ENCODE peak calls at places on chromosomes 6 and 20, in ten cellular contexts. I is tibial artery; K is heart right ventricle; Y is foreskin fibroblast; O is CD8-positive, alpha-beta T cell; N is omental fat pad; T is neural crest cell; W is epithelial cell of esophagus; E is astrocyte of the cerebellum; B is cardiac fibroblast. M is an unnamed sample.

GRCh38 chr20:14445310-14445709 is 107.9 kb upstream of the FLRT3 start:
- DNase-seq in O (no peak), N (no peak), B (peak), E (no peak), W (peak), K (no peak), T (no peak), Y (peak), I (no peak), M (no peak)

GRCh38 chr6:170124836-170125235 is 166.0 kb downstream of the DLL1 start:
- DNase-seq in W (peak), I (peak), Y (no peak), N (peak), O (no peak), T (no peak), B (no peak), K (no peak), E (no peak), M (no peak)

GRCh38 chr20:35165221-35166185 is 6.4 kb upstream of the PROCR start:
- DNase-seq in N (no peak), W (no peak), K (no peak), E (no peak), O (no peak), I (no peak), Y (no peak), B (no peak), T (no peak), M (no peak)

GRCh38 chr20:58577871-58578615 is 62.8 kb upstream of the APCDD1L start:
- DNase-seq in T (no peak), K (no peak), E (no peak), O (no peak), Y (no peak), W (no peak), N (no peak), I (peak), B (peak), M (no peak)

GRCh38 chr6:150325093-150325772 is 43.6 kb upstream of the IYD start:
- DNase-seq in W (peak), T (no peak), N (no peak), K (no peak), B (peak), Y (no peak), I (no peak), O (no peak), E (no peak), M (no peak)

GRCh38 chr6:112337209-112337638 is 9.9 kb upstream of the RFPL4B start:
- DNase-seq in N (no peak), T (peak), B (peak), Y (peak), O (no peak), I (peak), W (peak), K (peak), E (peak), M (no peak)

GRCh38 chr6:2563635-2564034 is 187.1 kb downstream of the MYLK4 start:
- DNase-seq in Y (peak), T (no peak), K (no peak), E (no peak), O (no peak), N (no peak), B (peak), W (no peak), I (no peak), M (no peak)

GRCh38 chr6:33807606-33808005 is 3.8 kb upstream of the MLN start:
- DNase-seq in O (no peak), N (no peak), I (no peak), B (no peak), T (no peak), W (no peak), K (no peak), Y (no peak), E (no peak), M (no peak)

GRCh38 chr20:263701-264100 is 6.2 kb downstream of the DEFB132 start:
- DNase-seq in I (no peak), B (no peak), O (no peak), N (no peak), E (no peak), W (no peak), Y (no peak), K (no peak), T (no peak), M (no peak)

GRCh38 chr6:33923857-33924514 is 120.2 kb upstream of the MLN start:
- DNase-seq in I (no peak), N (no peak), T (no peak), B (no peak), O (peak), Y (no peak), E (no peak), W (no peak), K (no peak), M (no peak)

GRCh38 chr6:90425161-90425641 is 128.6 kb upstream of the BACH2 start:
- DNase-seq in O (no peak), E (no peak), W (no peak), B (no peak), K (no peak), I (no peak), N (no peak), Y (no peak), T (no peak), M (peak)

GRCh38 chr20:37989601-37990001 is 43.7 kb downstream of the TTI1 start:
- DNase-seq in N (no peak), K (peak), T (no peak), Y (no peak), B (no peak), W (peak), O (no peak), I (no peak), E (no peak), M (no peak)

GRCh38 chr6:453152-453551 is 61.6 kb downstream of the IRF4 start:
- DNase-seq in W (no peak), I (no peak), K (peak), T (no peak), E (no peak), O (no peak), N (no peak), Y (peak), B (peak), M (no peak)

GRCh38 chr6:127073222-127073621 is 45.2 kb upstream of the RSPO3 start:
- DNase-seq in O (no peak), B (no peak), I (no peak), W (no peak), T (no peak), E (no peak), Y (no peak), N (no peak), K (no peak), M (no peak)

DNA sequence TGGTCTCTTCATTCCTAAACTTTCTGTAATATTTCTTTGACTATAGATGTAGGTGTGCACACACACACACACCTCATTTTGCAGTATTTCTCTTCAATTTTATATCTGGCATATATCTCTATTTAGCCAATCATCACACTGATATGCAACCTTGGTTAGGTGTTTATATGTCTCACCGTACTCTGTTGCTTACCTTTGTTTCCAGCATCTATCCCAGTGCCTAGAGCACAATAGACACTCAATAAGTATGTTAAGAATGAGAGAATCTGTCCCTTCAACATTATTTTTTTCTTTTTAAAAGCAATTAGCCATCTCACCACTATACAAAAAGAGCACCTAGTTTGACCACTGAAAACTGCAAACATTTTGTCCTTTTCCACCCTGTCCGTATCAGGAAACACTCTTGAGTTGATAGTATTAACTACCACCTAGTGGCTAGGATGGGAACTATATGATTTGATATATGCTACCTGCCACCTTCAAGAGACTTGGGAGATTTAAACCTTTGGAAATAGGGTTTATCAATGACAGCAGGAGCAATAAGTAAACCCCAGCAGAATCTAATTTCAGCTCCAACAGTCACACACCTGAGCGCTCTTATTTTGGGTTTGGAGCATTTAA is 48.7 kb upstream of the RSPO3 start:
- DNase-seq in B (peak), T (no peak), K (no peak), I (no peak), E (peak), W (peak), O (no peak), Y (peak), N (no peak), M (no peak)
- TF ChIP-seq CTCF in B (peak), T (peak), K (peak), I (peak), E (peak), W (peak), O (peak), Y (peak), N (no peak), M (no peak)

DNA sequence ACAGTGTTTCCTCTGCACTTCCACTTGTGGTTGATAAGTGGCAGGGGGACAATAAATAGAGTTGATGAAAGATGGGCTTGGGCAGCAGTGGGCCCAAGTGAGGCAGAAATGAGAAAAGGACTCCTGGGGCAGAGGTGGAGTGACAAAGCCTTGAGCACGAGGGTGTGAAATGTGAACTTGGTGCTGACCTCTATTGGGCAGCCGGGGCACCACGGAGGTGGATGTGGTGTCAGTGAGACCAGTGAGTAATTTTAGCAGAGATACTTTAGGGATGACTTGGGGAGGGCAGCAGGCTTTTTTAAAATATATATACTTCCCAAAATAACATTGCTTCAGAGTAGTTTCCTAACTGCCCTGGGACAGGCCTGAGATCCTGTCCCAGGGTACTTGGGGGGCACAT is 30.6 kb upstream of the MYLK2 start:
- DNase-seq in K (no peak), B (peak), T (no peak), I (no peak), Y (peak), W (no peak), E (no peak), N (no peak), O (no peak), M (no peak)
- TF ChIP-seq CTCF in K (no peak), B (peak), T (no peak), I (no peak), Y (no peak), W (no peak), E (peak), N (no peak), O (no peak), M (no peak)

GRCh38 chr20:7926767-7927166 is 13.5 kb downstream of the HAO1 start:
- DNase-seq in N (no peak), K (no peak), W (peak), T (no peak), Y (peak), B (peak), O (no peak), E (peak), I (no peak), M (no peak)
- TF ChIP-seq CTCF in N (no peak), K (peak), W (peak), T (peak), Y (peak), B (peak), O (no peak), E (peak), I (peak), M (no peak)

GRCh38 chr20:41340327-41341055 is at the start of gene LPIN3:
- DNase-seq in I (peak), Y (peak), W (peak), B (peak), O (peak), E (peak), N (peak), K (peak), T (peak), M (no peak)
- TF ChIP-seq CTCF in I (no peak), Y (peak), W (peak), B (no peak), O (peak), E (no peak), N (no peak), K (peak), T (no peak), M (peak)

DNA sequence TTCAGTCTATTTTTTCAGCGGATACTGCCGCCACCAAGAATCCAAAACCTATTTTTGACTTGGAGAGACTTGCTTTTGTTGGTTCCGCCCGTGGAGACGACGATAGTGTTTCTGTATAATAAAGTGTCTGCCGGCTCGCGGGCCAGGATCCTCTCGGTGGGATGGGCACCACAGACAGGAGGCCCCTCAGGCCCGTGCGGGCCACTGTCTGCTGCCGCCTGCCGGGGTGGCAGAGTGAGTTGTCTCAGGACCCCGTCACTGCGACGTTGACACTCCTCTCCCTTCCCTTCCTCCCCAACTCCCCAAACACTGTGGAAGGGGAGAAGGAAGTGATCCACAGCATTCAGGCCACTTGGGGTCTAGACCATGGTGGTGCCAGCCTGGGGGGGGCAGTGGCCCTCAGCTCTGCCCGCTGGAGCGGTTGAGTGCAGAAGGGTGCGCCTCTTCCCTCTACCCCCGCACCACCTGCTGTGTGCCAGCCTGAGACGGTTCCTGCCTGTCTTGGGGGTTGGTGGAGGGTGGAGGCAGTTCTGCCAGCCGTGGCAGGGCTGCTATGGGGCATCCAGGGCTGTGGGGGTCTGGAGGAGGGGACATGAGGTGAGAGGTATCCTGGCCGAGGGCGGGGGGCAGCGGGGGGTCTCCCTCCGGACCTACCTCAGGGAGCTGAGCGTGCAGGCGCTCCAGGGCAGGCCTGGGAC is 17.5 kb downstream of the RBM38 start:
- DNase-seq in T (no peak), N (no peak), I (no peak), Y (no peak), K (no peak), E (no peak), O (peak), W (no peak), B (no peak), M (no peak)
- TF ChIP-seq CTCF in T (no peak), N (no peak), I (no peak), Y (no peak), K (no peak), E (no peak), O (no peak), W (no peak), B (no peak), M (no peak)